ENCODE peak calls at places on chromosome 14, in ten cellular contexts. One of them, this sample, is unnamed.

GRCh38 chr14:56117765-56118610 is at the start of gene PELI2:
- DNase-seq in esophagus squamous epithelium: peak
- DNase-seq in transverse colon: peak
- DNase-seq in stomach: peak
- DNase-seq in esophagus muscularis mucosa: no peak
- DNase-seq in heart left ventricle: peak
- DNase-seq in uterus: peak
- DNase-seq in IMR-90: peak
- DNase-seq in Peyer's patch: peak
- DNase-seq in H1: no peak
- DNase-seq in this sample: peak

GRCh38 chr14:30129795-30130194 is 202.1 kb upstream of the PRKD1 start:
- DNase-seq in transverse colon: no peak
- DNase-seq in H1: no peak
- DNase-seq in esophagus muscularis mucosa: no peak
- DNase-seq in stomach: no peak
- DNase-seq in esophagus squamous epithelium: no peak
- DNase-seq in heart left ventricle: no peak
- DNase-seq in uterus: no peak
- DNase-seq in IMR-90: peak
- DNase-seq in Peyer's patch: no peak
- DNase-seq in this sample: no peak

GRCh38 chr14:50122291-50122690 is 5.9 kb upstream of the VCPKMT start:
- DNase-seq in Peyer's patch: no peak
- DNase-seq in uterus: no peak
- DNase-seq in esophagus squamous epithelium: no peak
- DNase-seq in IMR-90: no peak
- DNase-seq in esophagus muscularis mucosa: no peak
- DNase-seq in H1: no peak
- DNase-seq in stomach: no peak
- DNase-seq in heart left ventricle: no peak
- DNase-seq in transverse colon: no peak
- DNase-seq in this sample: no peak

GRCh38 chr14:65096323-65097089 is 5.8 kb downstream of the MAX start:
- DNase-seq in esophagus muscularis mucosa: no peak
- DNase-seq in stomach: peak
- DNase-seq in IMR-90: no peak
- DNase-seq in Peyer's patch: no peak
- DNase-seq in uterus: no peak
- DNase-seq in esophagus squamous epithelium: no peak
- DNase-seq in transverse colon: no peak
- DNase-seq in heart left ventricle: no peak
- DNase-seq in H1: no peak
- DNase-seq in this sample: no peak

GRCh38 chr14:89504602-89505320 is 87.7 kb upstream of the FOXN3 start:
- DNase-seq in uterus: no peak
- DNase-seq in H1: no peak
- DNase-seq in transverse colon: no peak
- DNase-seq in esophagus muscularis mucosa: no peak
- DNase-seq in IMR-90: peak
- DNase-seq in esophagus squamous epithelium: no peak
- DNase-seq in heart left ventricle: no peak
- DNase-seq in Peyer's patch: peak
- DNase-seq in stomach: no peak
- DNase-seq in this sample: peak

GRCh38 chr14:60349663-60350365 is 100.8 kb downstream of the PPM1A start:
- DNase-seq in Peyer's patch: no peak
- DNase-seq in uterus: no peak
- DNase-seq in stomach: peak
- DNase-seq in esophagus muscularis mucosa: no peak
- DNase-seq in transverse colon: peak
- DNase-seq in IMR-90: peak
- DNase-seq in heart left ventricle: no peak
- DNase-seq in esophagus squamous epithelium: no peak
- DNase-seq in H1: no peak
- DNase-seq in this sample: peak

GRCh38 chr14:93759781-93760307 is 28.4 kb downstream of the PRIMA1 start:
- DNase-seq in stomach: no peak
- DNase-seq in transverse colon: peak
- DNase-seq in esophagus muscularis mucosa: no peak
- DNase-seq in heart left ventricle: peak
- DNase-seq in uterus: peak
- DNase-seq in H1: no peak
- DNase-seq in Peyer's patch: peak
- DNase-seq in IMR-90: no peak
- DNase-seq in esophagus squamous epithelium: no peak
- DNase-seq in this sample: peak

GRCh38 chr14:85191986-85192385 is 338.0 kb upstream of the FLRT2 start:
- DNase-seq in heart left ventricle: no peak
- DNase-seq in Peyer's patch: no peak
- DNase-seq in IMR-90: no peak
- DNase-seq in H1: no peak
- DNase-seq in esophagus squamous epithelium: no peak
- DNase-seq in uterus: no peak
- DNase-seq in stomach: no peak
- DNase-seq in esophagus muscularis mucosa: no peak
- DNase-seq in transverse colon: no peak
- DNase-seq in this sample: no peak

GRCh38 chr14:96091149-96091693 is 52.1 kb downstream of the C14orf132 start:
- DNase-seq in transverse colon: no peak
- DNase-seq in esophagus muscularis mucosa: no peak
- DNase-seq in Peyer's patch: no peak
- DNase-seq in heart left ventricle: no peak
- DNase-seq in H1: no peak
- DNase-seq in uterus: peak
- DNase-seq in IMR-90: no peak
- DNase-seq in esophagus squamous epithelium: no peak
- DNase-seq in stomach: no peak
- DNase-seq in this sample: no peak

GRCh38 chr14:101947904-101948665 is 16.3 kb upstream of the DYNC1H1 start:
- DNase-seq in transverse colon: peak
- DNase-seq in uterus: peak
- DNase-seq in esophagus squamous epithelium: peak
- DNase-seq in IMR-90: peak
- DNase-seq in Peyer's patch: peak
- DNase-seq in H1: peak
- DNase-seq in heart left ventricle: peak
- DNase-seq in stomach: peak
- DNase-seq in esophagus muscularis mucosa: peak
- DNase-seq in this sample: peak
- TF ChIP-seq POLR2A in transverse colon: peak
- TF ChIP-seq POLR2A in uterus: peak
- TF ChIP-seq POLR2A in esophagus squamous epithelium: no peak
- TF ChIP-seq POLR2A in IMR-90: peak
- TF ChIP-seq POLR2A in Peyer's patch: peak
- TF ChIP-seq POLR2A in H1: peak
- TF ChIP-seq POLR2A in heart left ventricle: peak
- TF ChIP-seq POLR2A in stomach: peak
- TF ChIP-seq POLR2A in esophagus muscularis mucosa: peak
- TF ChIP-seq POLR2A in this sample: peak

GRCh38 chr14:102581193-102581592 is 11.3 kb upstream of the RCOR1 start:
- DNase-seq in esophagus squamous epithelium: no peak
- DNase-seq in transverse colon: no peak
- DNase-seq in stomach: no peak
- DNase-seq in uterus: no peak
- DNase-seq in H1: no peak
- DNase-seq in IMR-90: no peak
- DNase-seq in esophagus muscularis mucosa: no peak
- DNase-seq in Peyer's patch: no peak
- DNase-seq in heart left ventricle: no peak
- DNase-seq in this sample: no peak
- H3K27ac ChIP-seq in esophagus squamous epithelium: no peak
- H3K27ac ChIP-seq in transverse colon: no peak
- H3K27ac ChIP-seq in stomach: no peak
- H3K27ac ChIP-seq in uterus: no peak
- H3K27ac ChIP-seq in H1: no peak
- H3K27ac ChIP-seq in IMR-90: no peak
- H3K27ac ChIP-seq in esophagus muscularis mucosa: no peak
- H3K27ac ChIP-seq in Peyer's patch: no peak
- H3K27ac ChIP-seq in heart left ventricle: no peak
- H3K27ac ChIP-seq in this sample: no peak

GRCh38 chr14:100213956-100214767 is 24.8 kb upstream of the YY1 start:
- DNase-seq in transverse colon: peak
- DNase-seq in esophagus muscularis mucosa: peak
- DNase-seq in stomach: peak
- DNase-seq in esophagus squamous epithelium: peak
- DNase-seq in heart left ventricle: peak
- DNase-seq in IMR-90: peak
- DNase-seq in H1: peak
- DNase-seq in uterus: peak
- DNase-seq in Peyer's patch: peak
- DNase-seq in this sample: peak
- TF ChIP-seq POLR2A in transverse colon: peak
- TF ChIP-seq POLR2A in esophagus muscularis mucosa: peak
- TF ChIP-seq POLR2A in stomach: no peak
- TF ChIP-seq POLR2A in esophagus squamous epithelium: no peak
- TF ChIP-seq POLR2A in heart left ventricle: peak
- TF ChIP-seq POLR2A in IMR-90: peak
- TF ChIP-seq POLR2A in H1: peak
- TF ChIP-seq POLR2A in uterus: peak
- TF ChIP-seq POLR2A in Peyer's patch: peak
- TF ChIP-seq POLR2A in this sample: peak

DNA sequence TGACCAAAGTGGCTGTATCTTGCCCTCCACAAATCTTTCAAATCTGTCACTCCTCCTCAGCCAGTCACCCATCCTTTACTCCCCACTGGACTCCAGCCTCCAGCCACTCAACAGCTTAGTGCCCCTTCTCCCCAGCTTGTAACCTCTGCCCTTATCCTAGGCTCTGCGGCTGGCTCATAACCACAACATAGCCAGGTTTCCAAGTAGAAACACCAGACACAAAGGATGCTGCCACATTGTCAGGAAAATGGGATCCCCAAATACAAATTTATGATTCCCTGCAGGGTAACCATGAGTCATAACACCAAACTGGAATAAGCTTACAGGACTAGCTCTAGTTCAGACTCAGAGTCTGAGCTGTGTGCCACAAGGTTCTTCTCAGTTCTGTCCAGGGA is 15.1 kb downstream of the OXA1L start:
- DNase-seq in esophagus muscularis mucosa: no peak
- DNase-seq in IMR-90: peak
- DNase-seq in Peyer's patch: no peak
- DNase-seq in H1: no peak
- DNase-seq in esophagus squamous epithelium: no peak
- DNase-seq in transverse colon: no peak
- DNase-seq in heart left ventricle: no peak
- DNase-seq in stomach: no peak
- DNase-seq in uterus: no peak
- DNase-seq in this sample: no peak
- H3K27ac ChIP-seq in esophagus muscularis mucosa: no peak
- H3K27ac ChIP-seq in IMR-90: no peak
- H3K27ac ChIP-seq in Peyer's patch: no peak
- H3K27ac ChIP-seq in H1: no peak
- H3K27ac ChIP-seq in esophagus squamous epithelium: no peak
- H3K27ac ChIP-seq in transverse colon: no peak
- H3K27ac ChIP-seq in heart left ventricle: peak
- H3K27ac ChIP-seq in stomach: no peak
- H3K27ac ChIP-seq in uterus: no peak
- H3K27ac ChIP-seq in this sample: peak

GRCh38 chr14:71764701-71765347 is 167.4 kb upstream of the RGS6 start:
- DNase-seq in H1: no peak
- DNase-seq in stomach: no peak
- DNase-seq in heart left ventricle: no peak
- DNase-seq in esophagus muscularis mucosa: no peak
- DNase-seq in IMR-90: peak
- DNase-seq in uterus: no peak
- DNase-seq in esophagus squamous epithelium: no peak
- DNase-seq in transverse colon: no peak
- DNase-seq in Peyer's patch: no peak
- DNase-seq in this sample: no peak
- TF ChIP-seq POLR2A in H1: no peak
- TF ChIP-seq POLR2A in stomach: no peak
- TF ChIP-seq POLR2A in heart left ventricle: no peak
- TF ChIP-seq POLR2A in esophagus muscularis mucosa: no peak
- TF ChIP-seq POLR2A in IMR-90: no peak
- TF ChIP-seq POLR2A in uterus: no peak
- TF ChIP-seq POLR2A in esophagus squamous epithelium: no peak
- TF ChIP-seq POLR2A in transverse colon: no peak
- TF ChIP-seq POLR2A in Peyer's patch: no peak
- TF ChIP-seq POLR2A in this sample: no peak

GRCh38 chr14:91883770-91884169 is 16.4 kb upstream of the TC2N start:
- DNase-seq in stomach: no peak
- DNase-seq in transverse colon: no peak
- DNase-seq in IMR-90: no peak
- DNase-seq in heart left ventricle: no peak
- DNase-seq in esophagus muscularis mucosa: no peak
- DNase-seq in H1: no peak
- DNase-seq in esophagus squamous epithelium: no peak
- DNase-seq in uterus: peak
- DNase-seq in Peyer's patch: no peak
- DNase-seq in this sample: no peak
- H3K27ac ChIP-seq in stomach: no peak
- H3K27ac ChIP-seq in transverse colon: peak
- H3K27ac ChIP-seq in IMR-90: no peak
- H3K27ac ChIP-seq in heart left ventricle: peak
- H3K27ac ChIP-seq in esophagus muscularis mucosa: peak
- H3K27ac ChIP-seq in H1: no peak
- H3K27ac ChIP-seq in esophagus squamous epithelium: peak
- H3K27ac ChIP-seq in uterus: peak
- H3K27ac ChIP-seq in Peyer's patch: no peak
- H3K27ac ChIP-seq in this sample: no peak

DNA sequence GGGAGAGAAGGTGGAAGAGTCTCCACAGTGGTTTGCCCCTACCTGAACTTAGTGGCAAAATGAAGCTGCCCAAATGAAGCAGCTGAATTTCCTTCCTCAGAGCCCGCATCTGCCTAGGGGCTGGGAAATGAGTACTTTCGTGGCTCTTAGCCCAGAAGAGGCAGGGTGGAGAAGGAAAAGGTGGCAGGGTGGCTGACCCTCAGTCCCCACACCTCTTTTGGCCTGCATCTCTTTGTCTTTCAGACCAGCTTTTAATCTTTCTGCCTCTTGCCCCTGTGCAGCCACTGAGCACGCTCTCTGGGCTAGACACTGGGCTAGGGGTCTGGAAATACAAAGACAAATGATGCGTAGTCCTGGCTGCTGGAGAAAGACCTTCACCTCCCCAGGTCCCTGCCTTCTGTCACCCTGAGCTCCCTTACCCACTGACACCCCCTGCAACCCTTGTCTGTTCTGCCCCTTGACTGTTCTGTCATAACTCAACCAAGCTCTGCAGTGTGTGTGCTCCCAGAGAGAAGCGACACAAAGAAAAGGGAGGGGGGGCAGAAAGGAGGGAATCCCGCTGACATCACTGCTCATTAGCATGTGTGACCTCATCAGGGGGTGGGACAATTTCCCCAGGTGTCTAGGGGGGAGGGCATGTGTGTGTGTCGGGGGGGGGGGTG is 362 bp upstream of the REM2 start:
- DNase-seq in Peyer's patch: no peak
- DNase-seq in stomach: peak
- DNase-seq in H1: no peak
- DNase-seq in heart left ventricle: no peak
- DNase-seq in transverse colon: peak
- DNase-seq in esophagus muscularis mucosa: no peak
- DNase-seq in esophagus squamous epithelium: no peak
- DNase-seq in uterus: peak
- DNase-seq in IMR-90: peak
- DNase-seq in this sample: peak
- TF ChIP-seq POLR2A in Peyer's patch: no peak
- TF ChIP-seq POLR2A in stomach: no peak
- TF ChIP-seq POLR2A in H1: no peak
- TF ChIP-seq POLR2A in heart left ventricle: no peak
- TF ChIP-seq POLR2A in transverse colon: no peak
- TF ChIP-seq POLR2A in esophagus muscularis mucosa: no peak
- TF ChIP-seq POLR2A in esophagus squamous epithelium: no peak
- TF ChIP-seq POLR2A in uterus: no peak
- TF ChIP-seq POLR2A in IMR-90: no peak
- TF ChIP-seq POLR2A in this sample: no peak